ENCODE peak calls at places on chromosome 21, in nine cellular contexts. H is PC-3, P is ovary, O is astrocyte, J is stomach, K is Panc1, G is K562, Q is GM23338, T is adipocyte. Z is an unnamed sample. For H3K27me3, the result is how much of the 10 kb centered on the place peaks cover.

GRCh38 chr21:36377391-36377842 is 7.8 kb upstream of the CHAF1B start:
- DNase-seq in O (no peak), K (no peak), T (no peak), J (no peak), G (no peak), P (no peak), H (no peak), Q (no peak), Z (no peak)

GRCh38 chr21:26732442-26733221 is 112.6 kb downstream of the ADAMTS1 start:
- DNase-seq in K (no peak), P (peak), Q (peak), G (no peak), J (peak), O (peak), H (peak), T (peak), Z (peak)

GRCh38 chr21:29221259-29221744 is 77.4 kb upstream of the BACH1 start:
- DNase-seq in P (no peak), J (no peak), K (no peak), T (peak), H (no peak), G (no peak), Q (no peak), O (peak), Z (no peak)

GRCh38 chr21:36613064-36613463 is 85.9 kb upstream of the SIM2 start:
- DNase-seq in G (no peak), K (no peak), J (peak), P (no peak), H (peak), O (no peak), Q (no peak), T (no peak), Z (peak)

GRCh38 chr21:35833388-35833787 is 226.9 kb downstream of the SETD4 start:
- DNase-seq in G (no peak), Q (no peak), K (no peak), P (no peak), J (no peak), H (no peak), O (no peak), T (no peak), Z (no peak)

GRCh38 chr21:15592271-15592860 is 137.4 kb upstream of the USP25 start:
- DNase-seq in O (peak), K (peak), G (no peak), J (no peak), H (peak), P (no peak), T (peak), Q (peak), Z (peak)

GRCh38 chr21:15552914-15553491 is 176.8 kb upstream of the USP25 start:
- DNase-seq in H (peak), P (no peak), G (no peak), O (no peak), T (peak), J (no peak), Q (peak), K (no peak), Z (peak)

GRCh38 chr21:25370311-25370744 is 237.0 kb downstream of the MRPL39 start:
- DNase-seq in G (no peak), Q (no peak), O (peak), K (peak), H (peak), T (peak), P (no peak), J (no peak), Z (peak)

GRCh38 chr21:23939369-23940065 is 1667.8 kb downstream of the MRPL39 start:
- DNase-seq in Q (no peak), K (no peak), T (no peak), G (no peak), O (no peak), J (no peak), P (no peak), H (no peak), Z (no peak)

GRCh38 chr21:23799376-23799775 is 1807.9 kb downstream of the MRPL39 start:
- DNase-seq in G (no peak), P (no peak), Q (no peak), O (no peak), J (no peak), H (no peak), T (no peak), K (no peak), Z (no peak)

GRCh38 chr21:36721817-36722216 is 22.9 kb downstream of the SIM2 start:
- DNase-seq in K (no peak), T (no peak), Q (no peak), G (no peak), H (no peak), P (no peak), J (peak), O (no peak), Z (no peak)

GRCh38 chr21:26444646-26445045 is 128.4 kb downstream of the CYYR1 start:
- DNase-seq in G (no peak), J (no peak), T (no peak), K (no peak), P (no peak), Q (no peak), H (no peak), O (no peak), Z (no peak)

GRCh38 chr21:38880578-38880966 is 74.8 kb downstream of the ETS2 start:
- DNase-seq in J (no peak), K (no peak), H (no peak), T (no peak), P (no peak), O (no peak), G (no peak), Q (no peak), Z (no peak)

GRCh38 chr21:41769106-41769505 is 2.3 kb upstream of the RIPK4 start:
- DNase-seq in O (no peak), Q (no peak), G (no peak), J (no peak), K (no peak), P (no peak), T (no peak), H (no peak), Z (no peak)
- H3K27me3 ChIP-seq in O (under half), Q (half or more), G (half or more), J (under half), K (under half), P (under half), T (half or more), H (under half), Z (under half)

GRCh38 chr21:42663860-42664535 is 10.6 kb downstream of the PDE9A start:
- DNase-seq in Q (no peak), J (no peak), H (no peak), P (no peak), G (no peak), O (no peak), T (no peak), K (no peak), Z (no peak)
- H3K27me3 ChIP-seq in Q (under half), J (under half), H (under half), P (under half), G (half or more), O (under half), T (under half), K (under half), Z (under half)

DNA sequence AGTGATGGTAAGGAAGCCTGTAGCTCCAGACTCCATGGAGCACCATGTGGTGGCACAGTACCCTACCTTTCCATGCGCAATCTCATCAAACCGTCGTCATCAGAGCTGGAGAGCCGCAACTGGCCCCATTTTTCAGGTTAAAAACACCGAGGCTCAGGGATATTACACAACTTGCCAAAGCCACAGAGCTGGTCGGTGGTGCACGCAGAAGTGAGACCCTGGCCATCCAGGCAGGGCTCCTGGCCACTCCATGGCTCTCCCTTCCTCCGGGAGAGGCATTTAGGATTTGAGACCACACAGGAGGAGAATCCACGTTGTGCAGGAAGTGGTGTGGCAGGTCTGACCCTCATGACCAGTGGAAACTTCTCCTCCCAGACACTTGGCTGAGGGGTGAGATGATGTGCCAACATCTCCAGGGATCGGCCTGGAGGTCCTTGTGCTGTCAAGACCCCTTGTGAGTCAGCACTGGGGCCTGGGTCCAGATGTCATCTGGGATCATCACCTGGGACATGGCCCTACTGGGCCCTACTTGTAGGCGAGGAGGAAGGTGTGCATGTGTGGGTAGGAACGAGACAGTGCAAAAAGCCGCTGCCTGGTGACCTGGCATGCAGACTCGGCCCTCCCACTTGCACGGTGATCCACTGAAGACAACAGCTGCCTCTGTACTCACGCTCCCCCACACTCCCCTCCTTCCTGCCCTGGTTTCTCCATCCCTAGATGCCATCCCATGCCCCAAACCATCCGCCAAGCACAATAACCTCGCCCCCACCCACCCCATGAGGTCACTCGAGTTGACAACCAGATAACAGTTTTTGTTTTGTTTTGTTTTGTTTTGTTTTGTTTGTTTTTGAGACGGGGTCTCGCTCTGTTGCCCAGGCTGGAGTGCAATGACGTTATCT is 10.4 kb downstream of the TFF3 start:
- DNase-seq in G (no peak), K (no peak), T (no peak), Q (no peak), H (no peak), P (no peak), O (no peak), J (no peak), Z (no peak)
- H3K27me3 ChIP-seq in G (half or more), K (under half), T (half or more), Q (under half), H (under half), P (under half), O (under half), J (under half), Z (under half)

DNA sequence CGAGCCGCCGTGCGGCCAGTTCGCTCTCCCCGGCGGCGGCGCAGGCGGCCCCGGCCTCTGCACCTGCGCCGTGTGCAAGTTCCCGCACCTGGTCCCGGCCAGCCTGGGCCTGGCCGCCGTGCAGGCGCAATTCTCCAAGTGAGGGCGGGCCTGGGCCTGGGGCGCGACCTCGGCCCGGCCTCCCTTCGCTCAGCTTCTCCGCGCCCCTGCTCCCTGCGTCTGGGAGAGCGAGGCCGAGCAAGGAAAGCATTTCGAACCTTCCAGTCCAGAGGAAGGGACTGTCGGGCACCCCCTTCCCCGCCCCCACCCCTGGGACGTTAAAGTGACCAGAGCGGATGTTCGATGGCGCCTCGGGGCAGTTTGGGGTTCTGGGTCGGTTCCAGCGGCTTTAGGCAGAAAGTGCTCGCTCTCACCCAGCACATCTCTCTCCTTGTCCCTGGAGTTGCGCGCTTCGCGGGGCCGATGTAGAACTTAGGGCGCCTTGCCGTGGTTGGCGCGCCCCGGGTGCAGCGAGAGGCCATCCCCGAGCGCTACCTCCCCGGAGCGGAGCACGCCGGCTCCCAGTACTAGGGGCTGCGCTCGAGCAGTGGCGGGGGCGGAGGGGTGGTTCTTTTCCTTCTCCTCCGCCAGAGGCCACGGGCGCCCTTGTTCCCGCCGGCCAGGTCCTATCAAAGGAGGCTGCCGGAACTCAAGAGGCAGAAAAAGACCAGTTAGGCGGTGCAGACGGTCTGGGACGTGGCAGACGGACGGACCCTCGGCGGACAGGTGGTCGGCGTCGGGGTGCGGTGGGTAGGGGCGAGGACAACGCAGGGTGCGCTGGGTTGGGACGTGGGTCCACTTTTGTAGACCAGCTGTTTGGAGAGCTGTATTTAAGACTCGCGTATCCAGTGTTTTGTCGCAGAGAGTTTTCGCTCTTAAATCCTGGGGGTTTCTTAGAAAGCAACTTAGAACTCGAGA is 1.3 kb downstream of the OLIG1 start:
- DNase-seq in P (no peak), G (no peak), O (no peak), Q (peak), H (no peak), T (no peak), K (no peak), J (no peak), Z (no peak)
- H3K27me3 ChIP-seq in P (under half), G (under half), O (half or more), Q (half or more), H (half or more), T (half or more), K (under half), J (half or more), Z (under half)

DNA sequence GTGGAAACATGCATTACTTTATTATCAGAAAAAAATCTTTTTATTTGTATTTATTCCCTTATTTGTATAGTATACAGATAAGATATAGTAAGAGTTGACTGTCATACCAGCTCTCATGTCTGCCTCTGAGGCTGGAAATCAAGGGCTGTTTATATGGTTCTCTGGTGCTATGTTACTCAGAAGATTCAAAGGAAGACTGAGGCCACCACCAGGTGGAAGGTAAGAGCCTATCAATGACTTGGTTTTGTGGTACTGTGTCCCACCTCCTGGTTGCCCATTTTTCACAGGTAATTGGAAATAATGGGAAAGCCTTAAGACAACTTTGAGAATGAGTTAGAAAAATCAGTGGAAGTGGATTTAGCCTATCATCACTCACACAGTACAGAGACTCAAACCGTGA is 342.1 kb downstream of the DSCAM start:
- DNase-seq in J (no peak), T (no peak), H (no peak), G (no peak), K (no peak), P (no peak), Q (peak), O (no peak), Z (no peak)
- H3K27me3 ChIP-seq in J (under half), T (under half), H (under half), G (under half), K (under half), P (under half), Q (under half), O (under half), Z (under half)

GRCh38 chr21:45723049-45723958 is 79.8 kb downstream of the PCBP3 start:
- DNase-seq in O (no peak), G (no peak), Q (no peak), T (no peak), K (no peak), H (no peak), J (no peak), P (no peak), Z (no peak)

GRCh38 chr21:45724994-45725843 is 81.7 kb downstream of the PCBP3 start:
- DNase-seq in Q (no peak), G (no peak), T (no peak), O (no peak), H (no peak), P (no peak), K (no peak), J (no peak), Z (no peak)

GRCh38 chr21:45726438-45726837 is 82.9 kb downstream of the PCBP3 start:
- DNase-seq in J (no peak), K (no peak), O (no peak), T (no peak), Q (no peak), H (no peak), P (no peak), G (no peak), Z (no peak)

GRCh38 chr21:45725844-45726200 is 82.3 kb downstream of the PCBP3 start:
- DNase-seq in Q (no peak), O (no peak), J (no peak), P (no peak), T (no peak), K (no peak), G (no peak), H (no peak), Z (no peak)

GRCh38 chr21:45724345-45724961 is 80.9 kb downstream of the PCBP3 start:
- DNase-seq in K (no peak), T (no peak), G (no peak), H (no peak), Q (no peak), O (no peak), P (no peak), J (no peak), Z (no peak)
- H3K27me3 ChIP-seq in K (under half), T (under half), G (under half), H (under half), Q (under half), O (under half), P (under half), J (under half), Z (under half)

Z was measured in bronchial epithelial cell.